ENCODE peak calls at places on chromosomes 3 and 15, in seven cellular contexts. A, K, U, O, J, F and M are unnamed samples.

GRCh38 chr15:33009026-33009425 is 185.5 kb downstream of the FMN1 start:
- DNase-seq in A (no peak), K (no peak), U (no peak), O (no peak), J (no peak), F (no peak), M (no peak)

GRCh38 chr15:31977812-31978662 is 52.3 kb upstream of the CHRNA7 start:
- DNase-seq in A (peak), K (peak), U (peak), O (peak), J (no peak), F (no peak), M (no peak)

GRCh38 chr3:124260206-124260915 is 268.4 kb upstream of the ROPN1 start:
- DNase-seq in A (peak), K (no peak), U (peak), O (peak), J (no peak), F (peak), M (no peak)

GRCh38 chr3:13025090-13025489 is 48.1 kb downstream of the IQSEC1 start:
- DNase-seq in A (peak), K (no peak), U (peak), O (peak), J (no peak), F (peak), M (peak)

GRCh38 chr3:172397716-172398405 is 50.4 kb downstream of the GHSR start:
- DNase-seq in A (no peak), K (no peak), U (peak), O (no peak), J (no peak), F (no peak), M (no peak)

GRCh38 chr15:53323197-53323596 is 436.3 kb downstream of the WDR72 start:
- DNase-seq in A (peak), K (no peak), U (no peak), O (no peak), J (no peak), F (no peak), M (no peak)

GRCh38 chr3:150309557-150309956 is 98.5 kb upstream of the TSC22D2 start:
- DNase-seq in A (no peak), K (no peak), U (peak), O (peak), J (no peak), F (no peak), M (no peak)

GRCh38 chr3:181943285-181943684 is 231.6 kb downstream of the SOX2 start:
- DNase-seq in A (no peak), K (no peak), U (no peak), O (no peak), J (no peak), F (no peak), M (no peak)

GRCh38 chr3:42262525-42262924 is 3.5 kb downstream of the CCK start:
- DNase-seq in A (no peak), K (no peak), U (peak), O (peak), J (no peak), F (no peak), M (peak)

GRCh38 chr3:132659370-132660055 is at the start of gene ACAD11:
- DNase-seq in A (peak), K (peak), U (peak), O (peak), J (peak), F (peak), M (peak)